ENCODE peak calls at places on chromosomes 6 and 20, in five cellular contexts. W is HepG2, P is DND-41, V is K562, C is HCT116. L is an unnamed sample.

GRCh38 chr6:43916924-43917877 is 147.2 kb downstream of the VEGFA start:
- DNase-seq in W (peak), C (no peak), P (no peak), V (no peak), L (no peak)

GRCh38 chr20:63344616-63345327 is 16.4 kb downstream of the CHRNA4 start:
- DNase-seq in V (no peak), P (no peak), W (no peak), C (no peak), L (no peak)

GRCh38 chr6:137715589-137716045 is 151.4 kb upstream of the TNFAIP3 start:
- DNase-seq in W (no peak), V (no peak), C (no peak), P (peak), L (no peak)

GRCh38 chr6:11370191-11371018 is 137.9 kb upstream of the NEDD9 start:
- DNase-seq in V (no peak), C (no peak), P (no peak), W (no peak), L (no peak)

GRCh38 chr6:98827295-98828159 is 6.8 kb upstream of the POU3F2 start:
- DNase-seq in C (no peak), P (no peak), V (no peak), W (no peak), L (no peak)

GRCh38 chr6:104601008-104601745 is 258.5 kb downstream of the HACE1 start:
- DNase-seq in W (no peak), P (no peak), C (no peak), V (no peak), L (no peak)

GRCh38 chr6:14882394-14883073 is 363.3 kb upstream of the JARID2 start:
- DNase-seq in P (no peak), V (no peak), W (no peak), C (no peak), L (no peak)

GRCh38 chr6:157981395-157982296 is at the start of gene SYNJ2:
- DNase-seq in C (no peak), V (peak), W (peak), P (peak), L (no peak)

GRCh38 chr6:150710236-150710635 is 110.6 kb downstream of the PLEKHG1 start:
- DNase-seq in V (no peak), P (no peak), C (no peak), W (no peak), L (no peak)

GRCh38 chr6:31776961-31777666 is at the start of gene VWA7:
- DNase-seq in P (no peak), V (peak), W (peak), C (peak), L (no peak)

GRCh38 chr6:132456700-132457143 is 55.4 kb upstream of the MOXD1 start:
- DNase-seq in V (no peak), P (no peak), W (no peak), C (no peak), L (no peak)

GRCh38 chr6:160078883-160079685 is 42.5 kb upstream of the SLC22A1 start:
- DNase-seq in C (no peak), W (no peak), P (no peak), V (no peak), L (no peak)

GRCh38 chr6:114121913-114122662 is 151.1 kb upstream of the HDAC2 start:
- DNase-seq in W (no peak), C (no peak), V (no peak), P (no peak), L (no peak)

GRCh38 chr6:12538881-12539357 is 177.6 kb upstream of the PHACTR1 start:
- DNase-seq in W (peak), C (no peak), P (no peak), V (no peak), L (no peak)

GRCh38 chr6:166989427-166990034 is 9.7 kb upstream of the CEP43 start:
- DNase-seq in V (peak), C (no peak), W (peak), P (peak), L (peak)

GRCh38 chr6:107603029-107603428 is 113.1 kb downstream of the SOBP start:
- DNase-seq in W (no peak), P (no peak), V (no peak), C (no peak), L (no peak)

GRCh38 chr6:109389650-109390274 is 7.5 kb upstream of the CD164 start:
- DNase-seq in C (no peak), W (no peak), V (no peak), P (no peak), L (no peak)

GRCh38 chr6:56148488-56149190 is 98.7 kb downstream of the COL21A1 start:
- DNase-seq in W (no peak), C (no peak), V (no peak), P (no peak), L (no peak)

GRCh38 chr20:4867036-4867435 is 134.3 kb downstream of the SLC23A2 start:
- DNase-seq in W (no peak), V (no peak), C (no peak), P (no peak), L (no peak)

GRCh38 chr6:90088009-90088408 is 193.7 kb downstream of the GJA10 start:
- DNase-seq in V (no peak), W (no peak), P (no peak), C (no peak), L (no peak)

GRCh38 chr6:159104163-159104885 is 59.5 kb upstream of the TAGAP start:
- DNase-seq in P (peak), C (no peak), V (peak), W (peak), L (peak)

GRCh38 chr6:132131777-132132176 is 180.6 kb upstream of the CCN2 start:
- DNase-seq in C (peak), W (peak), P (no peak), V (no peak), L (no peak)

GRCh38 chr6:43977404-43978111 is 149.7 kb downstream of the MRPL14 start:
- DNase-seq in V (peak), P (no peak), C (no peak), W (no peak), L (no peak)

GRCh38 chr6:43836507-43836906 is 66.5 kb downstream of the VEGFA start:
- DNase-seq in W (no peak), V (peak), P (no peak), C (no peak), L (no peak)

GRCh38 chr20:57553376-57554018 is 7.4 kb upstream of the PCK1 start:
- DNase-seq in P (no peak), V (no peak), C (no peak), W (no peak), L (no peak)

GRCh38 chr6:52594216-52594615 is 17.4 kb upstream of the TRAM2 start:
- DNase-seq in P (no peak), C (no peak), V (no peak), W (no peak), L (peak)

GRCh38 chr20:44885392-44886275 is at the start of gene YWHAB:
- DNase-seq in V (peak), C (peak), P (peak), W (peak), L (peak)

GRCh38 chr20:44887466-44887865 is 2.0 kb downstream of the YWHAB start:
- DNase-seq in W (no peak), C (no peak), P (no peak), V (no peak), L (no peak)

GRCh38 chr20:44886276-44886671 is 769 bp downstream of the YWHAB start:
- DNase-seq in C (no peak), P (no peak), W (no peak), V (no peak), L (no peak)

GRCh38 chr20:44888226-44889103 is 3.0 kb downstream of the YWHAB start:
- DNase-seq in V (no peak), W (peak), C (no peak), P (no peak), L (peak)

GRCh38 chr20:44886828-44887227 is 1.3 kb downstream of the YWHAB start:
- DNase-seq in P (no peak), W (no peak), C (no peak), V (no peak), L (peak)
- H3K27ac ChIP-seq in P (peak), W (no peak), C (no peak), V (peak), L (peak)

DNA sequence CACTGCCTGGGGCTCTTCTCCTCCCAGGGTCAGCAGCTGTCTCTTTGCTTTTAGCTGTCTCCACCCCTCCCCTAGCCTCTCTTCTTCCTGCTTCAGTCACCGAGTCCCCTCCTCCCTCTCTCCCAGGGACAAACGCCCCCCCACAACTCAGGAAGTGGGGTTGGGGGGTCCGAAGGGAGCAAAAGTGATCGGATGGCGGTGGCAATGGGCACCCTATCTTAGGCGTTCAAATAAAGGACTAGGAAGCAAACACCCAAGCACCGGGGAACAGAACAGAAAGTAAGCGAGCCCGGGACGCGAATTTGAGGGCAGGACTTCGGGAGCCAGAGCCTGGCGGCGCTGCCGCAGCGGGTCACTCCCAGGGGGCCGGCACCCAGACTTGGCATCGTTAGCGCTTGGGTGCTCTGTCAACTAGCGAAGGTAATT is 951 bp upstream of the ITPR3 start:
- DNase-seq in V (peak), W (no peak), P (peak), C (no peak), L (peak)
- TF ChIP-seq CTCF in V (no peak), W (no peak), P (no peak), C (no peak), L (no peak)

DNA sequence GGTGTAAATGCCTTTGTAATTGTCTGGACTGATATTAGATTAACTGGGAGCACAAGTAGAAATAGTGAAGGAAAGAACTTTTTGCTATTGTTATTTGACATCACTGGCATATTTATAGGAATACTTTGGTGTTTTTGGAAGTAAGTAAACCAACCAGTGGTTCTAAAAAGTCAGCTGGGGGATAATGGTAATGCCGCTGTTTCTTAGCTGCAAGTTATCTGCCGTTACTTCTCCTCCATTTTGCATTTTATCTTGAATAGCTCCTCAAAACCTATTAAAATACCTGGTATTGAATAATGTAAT is 3.8 kb downstream of the PTPN1 start:
- DNase-seq in P (no peak), W (no peak), C (no peak), V (no peak), L (no peak)
- H3K4me2 ChIP-seq in P (peak), W (no peak), C (no peak), V (peak), L (no peak)

GRCh38 chr6:135270676-135271536 is 89.8 kb downstream of the MYB start:
- DNase-seq in C (no peak), W (no peak), P (no peak), V (no peak), L (peak)
- H3K27ac ChIP-seq in C (no peak), W (no peak), P (peak), V (no peak), L (peak)

L was measured in OCI-LY7.